ENCODE peak calls at places on chromosomes 7 and 10, in six cellular contexts. A, U, Y, X, P and T are unnamed samples.

GRCh38 chr7:101598981-101599681 is 30.0 kb downstream of the MYL10 start:
- DNase-seq in P (no peak), U (no peak), Y (no peak), A (no peak), X (no peak), T (no peak)

GRCh38 chr10:110501142-110501937 is 3.6 kb downstream of the DUSP5 start:
- DNase-seq in X (peak; percentile 76), Y (peak; percentile 74), P (peak; percentile 95), A (peak; percentile 94), U (peak; percentile 88), T (peak; percentile 80)

GRCh38 chr7:158067219-158067930 is 520.2 kb downstream of the PTPRN2 start:
- DNase-seq in P (no peak), A (no peak), U (no peak), Y (no peak), X (no peak), T (no peak)

GRCh38 chr7:322111-322671 is 32.2 kb downstream of the FOXL3 start:
- DNase-seq in U (peak; percentile 92), A (peak; percentile 79), P (peak; percentile 3), Y (peak; percentile 62), X (peak; percentile 48), T (peak; percentile 84)

GRCh38 chr10:71218046-71218832 is 5.9 kb downstream of the UNC5B start:
- DNase-seq in P (peak; percentile 74), Y (peak; percentile 8), A (peak; percentile 29), X (peak; percentile 17), U (no peak), T (no peak)

GRCh38 chr10:129105266-129105665 is 361.8 kb upstream of the MGMT start:
- DNase-seq in A (no peak), Y (no peak), U (no peak), P (peak; percentile 66), X (no peak), T (no peak)

GRCh38 chr7:80428161-80429054 is 83.5 kb downstream of the GNAT3 start:
- DNase-seq in U (no peak), X (peak; percentile 33), P (peak; percentile 79), A (peak; percentile 84), Y (no peak), T (peak; percentile 28)

GRCh38 chr10:77056650-77057049 is 581.0 kb downstream of the KCNMA1 start:
- DNase-seq in Y (no peak), X (no peak), A (no peak), U (no peak), P (no peak), T (no peak)

GRCh38 chr7:33250421-33250827 is 121.1 kb downstream of the BBS9 start:
- DNase-seq in Y (no peak), X (no peak), A (peak; percentile 86), U (no peak), P (peak; percentile 75), T (no peak)

GRCh38 chr7:44761207-44762161 is 12.8 kb downstream of the ZMIZ2 start:
- DNase-seq in A (no peak), Y (peak; percentile 68), P (no peak), U (peak; percentile 89), X (peak; percentile 63), T (peak; percentile 51)

GRCh38 chr10:125201108-125201524 is 40.8 kb upstream of the CTBP2 start:
- DNase-seq in A (peak; percentile 16), U (no peak), Y (no peak), P (peak; percentile 61), X (no peak), T (no peak)

GRCh38 chr10:73218466-73219191 is 28.4 kb downstream of the DNAJC9 start:
- DNase-seq in U (no peak), P (peak; percentile 28), X (no peak), Y (no peak), A (peak; percentile 14), T (no peak)

GRCh38 chr10:26422977-26423376 is 15.2 kb upstream of the APBB1IP start:
- DNase-seq in Y (no peak), X (no peak), P (no peak), U (no peak), A (no peak), T (no peak)

GRCh38 chr7:27115161-27116018 is 12.9 kb upstream of the HOXA2 start:
- DNase-seq in P (peak; percentile 92), A (no peak), Y (no peak), X (no peak), U (peak; percentile 75), T (no peak)

GRCh38 chr7:78370931-78371330 is 572.4 kb downstream of the PHTF2 start:
- DNase-seq in P (no peak), A (no peak), Y (no peak), U (no peak), X (no peak), T (no peak)

GRCh38 chr7:112080441-112080840 is 125.8 kb downstream of the DOCK4 start:
- DNase-seq in P (peak; percentile 96), X (peak; percentile 23), A (peak; percentile 95), U (no peak), Y (no peak), T (no peak)
- H3K4me1 ChIP-seq in P (peaks cover 6% of the 10 kb centered on the region), X (no peaks in the 10 kb centered on the region), A (peaks cover 41% of the 10 kb centered on the region), U (no peaks in the 10 kb centered on the region), Y (peaks cover 4% of the 10 kb centered on the region), T (no peaks in the 10 kb centered on the region)

GRCh38 chr10:95501203-95502094 is 59.7 kb downstream of the SORBS1 start:
- DNase-seq in P (no peak), X (no peak), Y (no peak), U (no peak), A (no peak), T (no peak)

GRCh38 chr10:95499482-95499989 is 61.6 kb downstream of the SORBS1 start:
- DNase-seq in Y (no peak), P (no peak), U (no peak), X (no peak), A (no peak), T (no peak)

GRCh38 chr10:95502377-95502776 is 58.8 kb downstream of the SORBS1 start:
- DNase-seq in X (no peak), Y (no peak), P (no peak), U (no peak), A (no peak), T (no peak)

GRCh38 chr10:95500649-95501048 is 60.5 kb downstream of the SORBS1 start:
- DNase-seq in A (no peak), X (peak; percentile 42), P (no peak), U (no peak), Y (no peak), T (no peak)

DNA sequence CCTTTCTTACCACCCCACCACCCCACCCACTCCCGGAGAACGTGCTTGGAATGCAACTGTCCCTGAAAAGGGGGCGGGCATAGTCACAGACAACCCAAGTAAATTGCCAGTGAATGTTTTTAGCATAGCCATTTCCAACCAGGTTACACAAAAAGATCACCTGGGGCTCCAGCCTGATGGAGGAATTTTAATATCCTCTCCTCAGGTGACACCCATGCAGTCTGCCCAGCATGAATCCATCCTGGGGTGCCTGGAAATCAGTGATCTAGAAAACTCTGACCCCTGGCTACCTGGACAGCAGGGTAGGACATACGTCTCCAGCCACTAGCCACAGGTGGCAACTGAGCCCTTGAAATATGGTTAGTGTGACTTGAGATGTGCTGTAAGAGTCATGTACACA is 61.1 kb downstream of the SORBS1 start:
- DNase-seq in U (no peak), Y (no peak), A (no peak), P (no peak), X (no peak), T (no peak)
- H3K4me1 ChIP-seq in U (peaks cover 18% of the 10 kb centered on the region), Y (peaks cover under 1% of the 10 kb centered on the region), A (peaks cover 24% of the 10 kb centered on the region), P (no peaks in the 10 kb centered on the region), X (peaks cover 68% of the 10 kb centered on the region), T (peaks cover 4% of the 10 kb centered on the region)

GRCh38 chr7:132022188-132022587 is 465.8 kb upstream of the PODXL start:
- DNase-seq in A (no peak), X (no peak), P (no peak), Y (no peak), U (no peak), T (no peak)
- H3K4me1 ChIP-seq in A (peaks cover 9% of the 10 kb centered on the region), X (no peaks in the 10 kb centered on the region), P (no peaks in the 10 kb centered on the region), Y (no peaks in the 10 kb centered on the region), U (no peaks in the 10 kb centered on the region), T (peaks cover 3% of the 10 kb centered on the region)

DNA sequence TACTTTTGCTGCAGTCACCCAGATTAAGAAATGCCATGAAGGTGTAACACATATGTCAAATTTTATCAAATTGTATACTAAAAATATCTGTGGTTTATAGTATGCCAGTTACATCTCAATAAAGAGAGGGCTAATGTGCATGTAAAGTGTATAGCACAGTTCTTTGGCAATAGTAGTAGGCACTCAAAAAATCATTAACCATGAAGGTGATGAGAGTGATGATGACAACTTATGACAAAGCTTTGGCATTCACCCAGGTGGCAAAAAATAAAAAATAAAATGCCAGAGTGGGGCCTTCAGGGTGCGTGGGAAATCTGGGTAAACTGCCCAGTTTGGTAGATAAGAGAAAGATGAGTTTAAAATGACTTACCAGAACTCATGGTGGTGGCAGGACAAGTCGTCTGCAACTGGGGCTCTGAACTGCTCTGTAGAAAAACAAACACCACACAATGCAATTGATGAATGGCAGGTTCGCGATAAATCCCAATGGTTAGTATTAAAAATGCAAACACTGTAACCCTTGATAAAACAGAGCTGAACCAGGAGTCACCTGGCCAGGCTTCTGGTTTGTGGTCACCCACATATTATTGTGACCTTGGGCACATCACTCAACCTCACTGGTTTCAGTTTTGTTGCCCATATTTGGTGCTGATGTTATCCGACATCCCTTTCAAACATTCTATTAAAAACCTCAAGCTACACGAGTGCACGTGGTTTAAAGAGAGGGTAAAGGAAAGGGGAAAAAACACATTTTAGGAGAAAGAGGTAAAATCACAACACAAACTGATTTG is 120.2 kb downstream of the SORBS1 start:
- DNase-seq in Y (no peak), X (no peak), U (no peak), P (no peak), A (no peak), T (no peak)
- H3K4me1 ChIP-seq in Y (peaks cover 6% of the 10 kb centered on the region), X (peaks cover 44% of the 10 kb centered on the region), U (peaks cover 15% of the 10 kb centered on the region), P (peaks cover 3% of the 10 kb centered on the region), A (peaks cover 15% of the 10 kb centered on the region), T (peaks cover 12% of the 10 kb centered on the region)

GRCh38 chr10:79158402-79159097 is 89.8 kb downstream of the ZMIZ1 start:
- DNase-seq in A (no peak), P (no peak), U (no peak), Y (no peak), X (no peak), T (no peak)
- H3K4me1 ChIP-seq in A (peaks cover 94% of the 10 kb centered on the region), P (peaks cover 73% of the 10 kb centered on the region), U (peaks cover 49% of the 10 kb centered on the region), Y (peaks cover 59% of the 10 kb centered on the region), X (peaks cover 91% of the 10 kb centered on the region), T (peaks cover 55% of the 10 kb centered on the region)

GRCh38 chr10:92691042-92691590 is 1.4 kb downstream of the HHEX start:
- DNase-seq in A (no peak), Y (no peak), U (no peak), P (no peak), X (no peak), T (peak; percentile 16)

GRCh38 chr10:92693534-92693893 is 3.8 kb downstream of the HHEX start:
- DNase-seq in Y (no peak), P (no peak), X (no peak), U (no peak), A (no peak), T (no peak)

GRCh38 chr10:92692085-92692671 is 2.4 kb downstream of the HHEX start:
- DNase-seq in X (no peak), U (no peak), Y (no peak), A (no peak), P (no peak), T (no peak)

GRCh38 chr10:92691591-92692084 is 1.9 kb downstream of the HHEX start:
- DNase-seq in X (peak; percentile 36), A (no peak), U (peak; percentile 45), P (no peak), Y (no peak), T (peak; percentile 20)

GRCh38 chr10:92692697-92693533 is 3.2 kb downstream of the HHEX start:
- DNase-seq in Y (no peak), U (no peak), P (no peak), X (no peak), A (peak; percentile 31), T (no peak)
- H3K4me1 ChIP-seq in Y (peaks cover 10% of the 10 kb centered on the region), U (peaks cover 18% of the 10 kb centered on the region), P (peaks cover 27% of the 10 kb centered on the region), X (peaks cover 6% of the 10 kb centered on the region), A (no peaks in the 10 kb centered on the region), T (no peaks in the 10 kb centered on the region)